ENCODE peak calls at places on chromosomes 4 and X, in four cellular contexts. F, U, D and H are unnamed samples.

GRCh38 chrX:25754399-25754798 is 383.7 kb upstream of the MAGEB18 start:
- DNase-seq in D (no peak), F (no peak), U (no peak), H (no peak)

GRCh38 chrX:155027509-155028066 is 944 bp downstream of the FUNDC2 start:
- DNase-seq in U (no peak), D (peak), F (no peak), H (peak)

GRCh38 chr4:17098401-17098800 is 200.0 kb upstream of the LDB2 start:
- DNase-seq in F (no peak), U (no peak), D (no peak), H (peak)

GRCh38 chr4:177308842-177309524 is 691 bp upstream of the NEIL3 start:
- DNase-seq in F (no peak), D (no peak), U (no peak), H (no peak)

GRCh38 chr4:25215506-25215905 is 18.3 kb upstream of the PI4K2B start:
- DNase-seq in F (peak), D (no peak), U (no peak), H (no peak)

GRCh38 chrX:26822448-26822847 is 606.5 kb downstream of the MAGEB5 start:
- DNase-seq in F (peak), D (no peak), U (no peak), H (no peak)

GRCh38 chrX:80246273-80246672 is 174.0 kb upstream of the TENT5D start:
- DNase-seq in F (no peak), D (peak), U (no peak), H (no peak)

GRCh38 chr4:183118585-183118984 is 19.5 kb downstream of the WWC2 start:
- DNase-seq in D (peak), U (no peak), F (peak), H (peak)

GRCh38 chr4:98786866-98787265 is 128.5 kb upstream of the TSPAN5 start:
- DNase-seq in U (no peak), D (no peak), F (no peak), H (peak)

GRCh38 chr4:180153587-180153986 is 2089.6 kb upstream of the TENM3 start:
- DNase-seq in U (no peak), D (no peak), F (no peak), H (no peak)

GRCh38 chr4:123856689-123857545 is 460.3 kb downstream of the SPRY1 start:
- DNase-seq in D (peak), U (no peak), F (peak), H (peak)

GRCh38 chr4:99965674-99966350 is 15.7 kb upstream of the H2AZ1 start:
- DNase-seq in D (no peak), F (no peak), U (no peak), H (no peak)

GRCh38 chr4:16897991-16898827 is at the start of gene LDB2:
- DNase-seq in D (no peak), F (peak), U (no peak), H (peak)

GRCh38 chr4:186724861-186725419 is 1.3 kb upstream of the FAT1 start:
- DNase-seq in D (no peak), F (peak), U (no peak), H (peak)

GRCh38 chrX:27336466-27337091 is 126.6 kb downstream of the PPP4R3C start:
- DNase-seq in U (peak), D (peak), F (peak), H (peak)

DNA sequence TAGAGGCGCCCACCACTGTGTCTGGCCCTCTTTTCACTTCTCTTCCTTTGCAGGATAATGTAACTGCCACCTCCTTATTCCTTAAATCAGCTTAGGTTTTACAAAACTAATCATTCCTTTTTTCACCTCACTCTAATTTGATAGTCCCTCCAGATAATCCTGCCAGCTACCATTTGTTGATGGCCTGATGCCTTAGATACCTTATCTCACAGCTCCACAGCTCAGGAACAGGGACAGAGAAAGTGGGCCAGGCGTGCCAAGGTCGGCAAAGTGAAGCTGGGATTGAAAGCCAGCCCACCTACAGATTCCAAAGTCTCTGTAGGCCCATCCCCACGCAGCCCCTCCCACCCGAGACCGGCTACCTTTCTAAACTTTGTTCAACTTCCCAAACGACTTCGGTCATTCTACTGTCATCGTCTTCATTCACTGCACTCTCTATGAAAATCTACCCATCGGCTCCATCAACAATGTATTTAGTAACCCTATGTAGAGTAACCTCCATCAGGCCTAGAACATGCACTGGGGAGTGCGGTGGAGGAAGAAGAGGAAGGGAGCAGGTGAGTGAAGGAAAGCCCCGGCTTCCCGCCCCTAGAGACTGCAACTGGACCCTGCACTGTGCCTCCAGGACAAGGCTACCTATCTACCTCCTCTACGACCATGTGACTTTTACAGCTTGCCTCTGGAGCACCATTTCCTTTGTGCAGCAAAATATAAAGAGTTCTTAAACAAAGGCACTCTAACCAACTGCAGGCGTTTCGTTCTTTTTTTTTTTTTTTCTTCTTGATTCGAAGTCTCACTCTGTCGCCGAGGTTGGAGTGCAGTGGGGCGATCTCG is 1.5 kb downstream of the CASP6 start:
- DNase-seq in D (peak), F (peak), U (peak), H (no peak)
- TF ChIP-seq EZH2 in D (no peak), F (no peak), U (no peak), H (no peak)

DNA sequence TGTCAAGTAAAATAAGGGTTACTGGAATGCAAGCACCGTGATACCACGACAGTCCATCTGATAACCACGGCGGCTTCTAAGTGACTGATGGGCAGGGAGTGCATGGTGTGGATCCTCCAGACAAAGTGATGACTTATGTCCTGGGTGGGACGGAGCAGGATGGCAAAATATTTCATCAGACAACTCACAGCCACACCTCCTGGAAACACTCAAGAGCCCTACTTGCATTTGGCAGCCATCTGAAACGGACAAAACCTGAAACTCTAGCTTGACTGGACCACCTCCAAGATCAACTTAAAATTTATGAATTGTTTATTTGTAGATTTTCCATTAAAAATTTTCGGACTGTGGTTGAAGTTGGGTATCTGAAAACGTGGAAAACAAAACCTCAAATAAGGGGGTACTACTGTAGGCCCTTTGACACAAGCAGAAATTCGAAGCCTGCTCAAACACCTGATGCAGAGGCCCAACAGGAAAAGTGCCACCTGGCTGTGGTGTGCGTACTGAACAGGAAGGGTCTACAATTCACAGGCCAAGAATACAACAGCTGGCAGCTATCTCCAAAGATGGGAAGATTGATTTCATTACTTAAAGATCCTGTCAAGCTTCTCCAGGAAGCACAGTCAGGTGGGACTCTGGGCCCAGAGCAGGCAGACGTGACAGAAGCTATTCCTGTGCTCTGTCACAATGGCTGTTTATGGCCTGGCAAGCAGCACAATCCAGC is 26.0 kb downstream of the LRIT3 start:
- DNase-seq in D (peak), F (no peak), U (no peak), H (peak)
- H2AFZ ChIP-seq in D (peak), F (no peak), U (peak), H (peak)

GRCh38 chrX:136759968-136760367 is 20.8 kb downstream of the ARHGEF6 start:
- DNase-seq in F (no peak), U (no peak), D (no peak), H (no peak)
- H3K27ac ChIP-seq in F (no peak), U (no peak), D (no peak), H (no peak)

DNA sequence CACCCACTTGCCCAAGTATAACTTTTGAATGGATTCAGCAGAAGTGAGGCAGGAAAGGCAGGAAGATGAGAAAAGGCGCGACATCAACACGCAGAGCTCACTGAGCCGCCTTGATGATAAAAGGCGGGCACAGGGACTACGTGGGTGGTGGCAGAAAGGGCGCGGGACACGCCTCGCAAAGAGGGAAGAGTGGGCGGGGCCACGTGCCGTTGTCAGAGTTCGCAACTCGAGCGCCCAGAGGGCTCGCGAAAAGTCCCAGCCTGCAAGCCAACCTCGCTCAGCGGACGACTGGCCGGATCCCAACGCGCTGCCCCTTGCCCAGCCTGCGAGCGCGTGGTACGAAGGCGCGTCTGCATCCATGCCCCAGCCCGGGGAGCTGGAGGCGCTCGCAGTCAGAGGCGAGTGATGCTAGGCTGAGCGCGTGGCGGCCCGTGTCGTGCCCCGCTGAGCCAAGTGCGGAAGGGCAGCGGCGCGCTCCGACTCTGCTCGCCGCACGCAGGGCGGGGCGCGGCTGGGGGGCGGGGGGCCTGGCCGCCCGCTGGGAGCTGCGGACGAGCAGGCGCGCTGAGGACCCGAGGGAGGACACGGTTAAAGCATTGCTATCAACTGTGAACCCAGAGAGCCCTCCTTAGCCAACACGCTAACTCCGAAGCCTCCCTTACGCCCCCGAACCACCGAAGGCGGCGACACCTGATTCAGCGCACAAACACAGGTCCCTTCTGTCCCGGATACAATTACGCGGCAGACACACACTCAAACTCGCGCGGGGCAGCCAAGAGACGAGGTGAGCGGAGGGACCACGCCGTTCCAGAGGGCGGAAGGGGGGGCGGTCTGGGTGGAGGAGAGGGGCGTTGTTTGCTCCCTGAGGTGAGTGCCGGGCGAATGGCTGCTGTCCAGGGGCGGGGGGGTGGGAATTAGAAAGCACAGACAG is at the start of gene UGT8:
- DNase-seq in F (peak), D (peak), U (peak), H (peak)
- TF ChIP-seq EZH2 in F (no peak), D (no peak), U (no peak), H (no peak)

DNA sequence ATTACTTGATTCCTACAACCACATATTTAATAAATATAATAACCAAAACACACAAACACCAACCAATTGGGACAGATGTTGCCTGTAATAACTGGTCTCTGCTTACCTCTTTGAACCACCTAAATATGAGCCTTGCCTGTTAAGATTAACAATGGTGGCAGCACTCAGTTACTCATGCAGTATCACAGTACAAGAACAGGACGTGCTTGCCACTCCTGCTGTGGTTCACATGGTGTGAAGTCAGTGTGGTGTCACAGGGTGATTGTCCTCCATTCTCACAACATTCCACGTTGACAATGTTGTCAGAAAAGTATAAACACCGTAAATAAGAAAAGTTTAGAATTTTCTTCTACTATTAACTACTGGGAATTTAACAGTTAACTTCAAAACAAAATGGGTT is 365.0 kb downstream of the PPP3CA start:
- DNase-seq in F (no peak), D (no peak), U (no peak), H (no peak)
- H2AFZ ChIP-seq in F (no peak), D (no peak), U (no peak), H (no peak)

GRCh38 chr4:2434420-2434819 is 15.7 kb downstream of the CFAP99 start:
- DNase-seq in D (no peak), F (no peak), U (no peak), H (no peak)

GRCh38 chr4:2433609-2434350 is 15.0 kb downstream of the CFAP99 start:
- DNase-seq in D (no peak), F (no peak), U (no peak), H (no peak)

GRCh38 chr4:2432004-2432403 is 13.2 kb downstream of the CFAP99 start:
- DNase-seq in F (no peak), D (no peak), U (no peak), H (no peak)

GRCh38 chr4:2436301-2436700 is 17.5 kb downstream of the CFAP99 start:
- DNase-seq in D (no peak), U (no peak), F (no peak), H (peak)

GRCh38 chr4:2432991-2433530 is 14.3 kb downstream of the CFAP99 start:
- DNase-seq in F (no peak), U (peak), D (peak), H (peak)
- H3K27ac ChIP-seq in F (no peak), U (peak), D (no peak), H (no peak)